ENCODE peak calls at places on chromosomes 12 and 14, in nine cellular contexts. R, V, E, J, W, D, N, B and G are unnamed samples.

GRCh38 chr12:62530596-62530995 is 64.0 kb downstream of the MON2 start:
- DNase-seq in R (no peak), V (no peak), E (no peak), J (no peak), W (no peak), D (no peak), N (no peak), B (no peak), G (no peak)

GRCh38 chr14:68777644-68778043 is 15.2 kb downstream of the ZFP36L1 start:
- DNase-seq in R (no peak), V (no peak), E (no peak), J (no peak), W (no peak), D (no peak), N (no peak), B (no peak), G (no peak)

GRCh38 chr14:52131640-52132320 is 62.9 kb upstream of the NID2 start:
- DNase-seq in R (peak; percentile 48), V (peak; percentile 79), E (peak; percentile 79), J (peak; percentile 14), W (peak; percentile 57), D (peak; percentile 87), N (peak; percentile 78), B (peak; percentile 87), G (peak; percentile 4)

GRCh38 chr12:52838871-52839446 is 4.8 kb upstream of the KRT79 start:
- DNase-seq in R (no peak), V (no peak), E (no peak), J (no peak), W (no peak), D (no peak), N (peak; percentile 20), B (no peak), G (no peak)

GRCh38 chr14:55430024-55430690 is 10.3 kb downstream of the TBPL2 start:
- DNase-seq in R (peak; percentile 79), V (no peak), E (peak; percentile 87), J (peak; percentile 91), W (peak; percentile 80), D (peak; percentile 67), N (no peak), B (peak; percentile 79), G (peak; percentile 79)

GRCh38 chr12:127209318-127209717 is 1057.7 kb upstream of the TMEM132C start:
- DNase-seq in R (no peak), V (no peak), E (no peak), J (no peak), W (no peak), D (no peak), N (no peak), B (no peak), G (no peak)

GRCh38 chr14:58749066-58749669 is 111.4 kb downstream of the DACT1 start:
- DNase-seq in R (no peak), V (no peak), E (peak; percentile 67), J (peak; percentile 27), W (no peak), D (no peak), N (peak; percentile 69), B (peak; percentile 76), G (no peak)

GRCh38 chr14:101925152-101925551 is 39.2 kb upstream of the DYNC1H1 start:
- DNase-seq in R (no peak), V (no peak), E (no peak), J (no peak), W (no peak), D (no peak), N (no peak), B (no peak), G (no peak)

GRCh38 chr14:23492618-23493272 is 23.2 kb downstream of the NGDN start:
- DNase-seq in R (no peak), V (no peak), E (no peak), J (no peak), W (no peak), D (no peak), N (no peak), B (no peak), G (no peak)

GRCh38 chr12:12357697-12358476 is 1.0 kb downstream of the BORCS5 start:
- DNase-seq in R (no peak), V (no peak), E (peak; percentile 35), J (peak; percentile 50), W (peak; percentile 46), D (no peak), N (no peak), B (no peak), G (peak; percentile 39)

GRCh38 chr14:69997849-69998248 is 118.6 kb downstream of the SMOC1 start:
- DNase-seq in R (no peak), V (no peak), E (peak; percentile 99), J (no peak), W (no peak), D (no peak), N (no peak), B (peak; percentile 87), G (no peak)

GRCh38 chr14:97411938-97412612 is 614.9 kb downstream of the VRK1 start:
- DNase-seq in R (no peak), V (no peak), E (no peak), J (no peak), W (no peak), D (peak; percentile 84), N (no peak), B (no peak), G (no peak)

GRCh38 chr14:97408937-97409860 is 612.0 kb downstream of the VRK1 start:
- DNase-seq in R (no peak), V (no peak), E (no peak), J (peak; percentile 10), W (no peak), D (no peak), N (no peak), B (no peak), G (peak; percentile 37)

GRCh38 chr14:97408503-97408902 is 611.3 kb downstream of the VRK1 start:
- DNase-seq in R (no peak), V (no peak), E (no peak), J (no peak), W (no peak), D (no peak), N (no peak), B (no peak), G (no peak)

GRCh38 chr14:97412933-97413574 is 615.9 kb downstream of the VRK1 start:
- DNase-seq in R (no peak), V (no peak), E (no peak), J (no peak), W (no peak), D (peak; percentile 38), N (no peak), B (no peak), G (no peak)

DNA sequence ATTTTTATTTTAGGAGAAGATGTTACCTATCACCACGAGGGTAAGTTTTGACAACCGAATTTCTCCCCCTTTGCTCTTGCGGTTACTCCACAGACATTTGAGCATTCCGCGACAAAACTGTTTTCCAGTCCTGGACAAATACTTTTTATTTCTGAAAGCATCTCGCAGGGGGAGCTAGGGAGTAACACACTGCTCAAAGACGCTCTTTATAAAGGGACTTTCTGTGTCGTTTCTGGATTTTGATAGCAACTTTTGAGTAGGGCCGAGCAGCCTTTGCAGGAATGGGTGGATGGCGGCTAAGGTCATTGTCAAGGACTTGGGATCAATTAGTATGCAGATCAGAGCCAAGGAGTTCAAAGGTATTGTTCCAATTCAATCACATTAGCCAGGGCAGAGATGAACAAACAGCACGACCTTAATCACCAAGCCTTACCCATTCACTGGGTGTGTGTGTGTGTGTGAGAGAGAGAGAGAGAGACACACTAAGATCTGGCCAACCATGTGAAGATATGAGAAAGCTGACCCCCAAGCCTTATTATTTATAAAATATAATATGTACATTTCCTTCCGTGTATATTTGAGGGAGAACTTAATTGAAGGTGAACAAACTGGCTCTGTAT is 613.6 kb downstream of the VRK1 start:
- DNase-seq in R (no peak), V (no peak), E (no peak), J (no peak), W (no peak), D (peak; percentile 28), N (no peak), B (no peak), G (no peak)
- H3K27ac ChIP-seq in R (no peak overlapping the region), V (no peak overlapping the region), E (no peak overlapping the region), J (no peak overlapping the region), W (no peak overlapping the region), D (no peak overlapping the region), N (no peak overlapping the region), B (no peak overlapping the region), G (no peak overlapping the region)

DNA sequence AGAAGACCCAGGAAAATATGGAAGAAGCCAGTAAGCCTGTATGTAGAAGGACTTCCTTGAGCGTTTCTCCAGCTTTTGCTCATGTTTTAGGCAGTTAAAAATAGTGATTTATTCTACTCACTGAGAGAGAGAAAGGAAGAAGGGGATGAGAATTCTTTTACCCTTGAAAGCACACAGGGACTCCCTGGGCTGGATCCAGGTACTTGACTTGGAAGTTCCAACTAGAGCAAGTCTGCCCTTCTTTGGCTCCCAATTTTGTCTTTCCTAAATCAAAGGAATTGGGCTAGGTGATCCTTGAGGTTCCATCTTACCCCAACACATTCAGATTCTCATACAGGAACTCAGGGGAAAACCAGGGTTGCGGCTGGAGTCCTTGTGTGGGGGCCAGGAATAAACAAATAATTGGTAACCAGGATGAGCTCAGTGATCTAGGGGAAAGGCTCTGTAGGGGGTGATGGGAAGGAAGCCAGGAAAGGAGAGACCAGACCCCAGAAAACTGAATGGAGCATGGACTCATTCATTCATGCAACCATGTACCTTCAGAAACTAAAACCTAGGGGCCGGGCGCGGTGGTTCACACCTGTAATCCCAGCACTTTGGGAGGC is 11.5 kb upstream of the ITGA5 start:
- DNase-seq in R (no peak), V (no peak), E (no peak), J (no peak), W (no peak), D (no peak), N (no peak), B (no peak), G (no peak)
- H3K4me1 ChIP-seq in R (peaks cover 45% of the 10 kb centered on the region), V (peaks cover 31% of the 10 kb centered on the region), E (peaks cover 43% of the 10 kb centered on the region), J (no peaks in the 10 kb centered on the region), W (no peaks in the 10 kb centered on the region), D (peaks cover 35% of the 10 kb centered on the region), N (peaks cover 15% of the 10 kb centered on the region), B (peaks cover 29% of the 10 kb centered on the region), G (peaks cover 45% of the 10 kb centered on the region)

DNA sequence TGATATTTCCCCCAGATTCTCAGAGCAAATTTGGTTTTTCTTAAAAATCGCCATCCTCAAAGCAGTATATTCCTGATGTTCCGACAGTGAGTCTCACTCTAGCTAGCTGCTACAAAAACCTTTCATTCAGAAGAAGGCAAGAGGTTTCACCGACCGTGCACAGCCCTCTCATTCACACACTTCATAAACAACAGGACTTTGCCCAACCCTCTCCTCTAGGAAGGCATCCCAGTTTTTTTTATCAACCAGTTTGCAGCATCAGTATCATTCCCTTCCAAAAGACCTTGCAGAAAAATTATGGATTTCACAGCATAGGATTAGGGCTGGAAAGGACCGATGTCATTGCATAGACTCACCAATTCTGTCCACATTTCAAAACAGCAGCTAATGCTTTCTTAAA is 732 bp downstream of the SVOP start:
- DNase-seq in R (no peak), V (no peak), E (no peak), J (no peak), W (no peak), D (no peak), N (no peak), B (no peak), G (no peak)
- H3K9me3 ChIP-seq in R (no peaks in the 10 kb centered on the region), V (no peaks in the 10 kb centered on the region), E (no peaks in the 10 kb centered on the region), J (no peaks in the 10 kb centered on the region), W (no peaks in the 10 kb centered on the region), D (no peaks in the 10 kb centered on the region), N (no peaks in the 10 kb centered on the region), B (no peaks in the 10 kb centered on the region), G (no peaks in the 10 kb centered on the region)

DNA sequence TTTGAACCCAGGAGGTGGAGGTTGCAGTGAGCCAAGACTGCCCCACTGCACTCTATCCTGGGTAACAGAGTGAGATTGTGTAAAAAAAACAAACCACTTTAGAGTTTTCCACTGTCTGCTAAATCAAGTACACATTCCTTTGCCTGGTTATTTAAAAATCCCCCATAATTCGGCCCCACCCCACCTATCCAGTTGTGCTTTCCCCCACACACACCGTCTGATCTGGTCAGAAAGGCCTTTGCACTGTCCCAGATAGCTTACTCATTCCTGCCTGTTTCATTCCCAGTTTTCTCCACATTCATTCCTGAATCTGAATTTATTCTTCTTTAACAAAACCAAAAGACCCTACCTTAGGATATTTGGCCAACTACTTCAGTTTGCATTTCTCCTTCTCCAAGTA is 29.5 kb downstream of the NINJ2 start:
- DNase-seq in R (no peak), V (no peak), E (no peak), J (no peak), W (no peak), D (no peak), N (no peak), B (no peak), G (no peak)
- H3K27ac ChIP-seq in R (no peak overlapping the region), V (no peak overlapping the region), E (no peak overlapping the region), J (no peak overlapping the region), W (no peak overlapping the region), D (no peak overlapping the region), N (no peak overlapping the region), B (peak overlapping the region; percentile 96), G (no peak overlapping the region)